ENCODE peak calls at places on chromosomes 4 and X, in eight cellular contexts. H, O, U, G, F, C, I and W are unnamed samples.

GRCh38 chr4:43331226-43332078 is 438.9 kb downstream of the GRXCR1 start:
- DNase-seq in U (no peak), H (no peak), F (no peak), O (no peak), G (no peak), I (no peak), C (peak), W (no peak)

GRCh38 chr4:124936427-124936826 is 223.9 kb upstream of the ANKRD50 start:
- DNase-seq in O (peak), I (no peak), G (no peak), H (no peak), C (peak), F (no peak), U (no peak), W (no peak)

GRCh38 chr4:186910385-186910784 is 186.7 kb upstream of the FAT1 start:
- DNase-seq in G (no peak), F (no peak), U (no peak), C (no peak), H (no peak), I (no peak), O (no peak), W (no peak)

GRCh38 chr4:99635601-99636000 is 22.0 kb downstream of the C4orf54 start:
- DNase-seq in C (no peak), H (no peak), G (no peak), I (no peak), U (no peak), F (no peak), O (no peak), W (no peak)

GRCh38 chr4:26356067-26356466 is 35.3 kb downstream of the RBPJ start:
- DNase-seq in G (no peak), O (no peak), F (no peak), U (no peak), I (no peak), H (no peak), C (peak), W (no peak)

GRCh38 chr4:2812985-2813384 is 20.1 kb downstream of the SH3BP2 start:
- DNase-seq in H (no peak), I (no peak), U (no peak), O (no peak), G (no peak), C (no peak), F (no peak), W (no peak)

GRCh38 chrX:119145241-119145653 is 17.6 kb upstream of the KIAA1210 start:
- DNase-seq in G (no peak), F (no peak), H (no peak), C (peak), O (no peak), U (no peak), I (no peak), W (no peak)

GRCh38 chr4:37967749-37968148 is 7.6 kb downstream of the PTTG2 start:
- DNase-seq in F (no peak), H (no peak), U (no peak), I (no peak), O (no peak), C (no peak), G (no peak), W (no peak)

GRCh38 chrX:71181558-71181909 is 36.9 kb downstream of the NLGN3 start:
- DNase-seq in C (no peak), G (no peak), O (no peak), U (peak), I (peak), H (peak), F (peak), W (no peak)

GRCh38 chrX:31499120-31499519 is 427.3 kb upstream of the FTHL17 start:
- DNase-seq in C (peak), I (no peak), U (no peak), G (no peak), F (no peak), H (no peak), O (no peak), W (no peak)

GRCh38 chrX:44705817-44706551 is 137.8 kb upstream of the DUSP21 start:
- DNase-seq in C (peak), F (no peak), H (no peak), G (no peak), O (no peak), U (no peak), I (no peak), W (no peak)

GRCh38 chrX:14412686-14413085 is 116.7 kb upstream of the GLRA2 start:
- DNase-seq in F (no peak), U (no peak), H (no peak), O (no peak), I (no peak), C (peak), G (no peak), W (no peak)

GRCh38 chr4:116628598-116628997 is 456.8 kb downstream of the TRAM1L1 start:
- DNase-seq in F (no peak), U (no peak), I (no peak), C (no peak), G (no peak), O (no peak), H (no peak), W (no peak)

GRCh38 chrX:18424482-18425198 is 768 bp upstream of the CDKL5 start:
- DNase-seq in F (peak), C (peak), H (peak), G (peak), O (no peak), I (no peak), U (peak), W (no peak)